ENCODE peak calls at places on chromosomes 16 and 17, in four cellular contexts. One of them, this sample, is unnamed.

GRCh38 chr17:50471009-50471905 is 2.6 kb upstream of the CHAD start:
- DNase-seq in T1000: no peak
- DNase-seq in endodermal cell: no peak
- DNase-seq in iris pigment epithelial cell: no peak
- DNase-seq in this sample: no peak

GRCh38 chr17:60792250-60792898 is 114.7 kb downstream of the BCAS3 start:
- DNase-seq in T1000: no peak
- DNase-seq in endodermal cell: no peak
- DNase-seq in iris pigment epithelial cell: no peak
- DNase-seq in this sample: no peak

GRCh38 chr17:82299452-82299851 is 18.0 kb downstream of the CD7 start:
- DNase-seq in T1000: peak; percentile 30
- DNase-seq in endodermal cell: no peak
- DNase-seq in iris pigment epithelial cell: no peak
- DNase-seq in this sample: no peak

GRCh38 chr16:88467433-88468051 is 14.5 kb downstream of the ZFPM1 start:
- DNase-seq in T1000: no peak
- DNase-seq in endodermal cell: no peak
- DNase-seq in iris pigment epithelial cell: no peak
- DNase-seq in this sample: no peak

GRCh38 chr16:83002351-83003334 is 375.9 kb downstream of the CDH13 start:
- DNase-seq in T1000: no peak
- DNase-seq in endodermal cell: no peak
- DNase-seq in iris pigment epithelial cell: peak; percentile 19
- DNase-seq in this sample: peak; percentile 28

GRCh38 chr17:77666881-77667395 is 291.6 kb upstream of the TNRC6C start:
- DNase-seq in T1000: no peak
- DNase-seq in endodermal cell: no peak
- DNase-seq in iris pigment epithelial cell: no peak
- DNase-seq in this sample: no peak

GRCh38 chr17:66580178-66580577 is 254.7 kb upstream of the CACNG5 start:
- DNase-seq in T1000: no peak
- DNase-seq in endodermal cell: peak; percentile 71
- DNase-seq in iris pigment epithelial cell: peak; percentile 73
- DNase-seq in this sample: peak; percentile 56

GRCh38 chr16:20673882-20674683 is 23.4 kb downstream of the ACSM1 start:
- DNase-seq in T1000: no peak
- DNase-seq in endodermal cell: no peak
- DNase-seq in iris pigment epithelial cell: no peak
- DNase-seq in this sample: no peak

GRCh38 chr17:7440823-7441174 is 1.5 kb downstream of the FGF11 start:
- DNase-seq in T1000: no peak
- DNase-seq in endodermal cell: peak; percentile 89
- DNase-seq in iris pigment epithelial cell: peak; percentile 71
- DNase-seq in this sample: peak; percentile 35

This sample was measured in ELR.